ENCODE peak calls at places on chromosome 2, in five cellular contexts. R is lung, Q is cardiac muscle cell, F is uterus, L is left ventricle myocardium inferior. Y is an unnamed sample.
A peak's percentile ranks its signal among the peaks of the same experiment; 100 is the strongest.

GRCh38 chr2:145110668-145111067 is 590.7 kb upstream of the ZEB2 start:
- DNase-seq in R (no peak), Q (no peak), F (no peak), L (no peak), Y (no peak)

GRCh38 chr2:230706053-230706498 is 6.6 kb upstream of the CAB39 start:
- DNase-seq in R (no peak), Q (no peak), F (no peak), L (no peak), Y (no peak)

GRCh38 chr2:141911485-141912066 is 219.2 kb downstream of the LRP1B start:
- DNase-seq in R (no peak), Q (peak; percentile 69), F (no peak), L (no peak), Y (peak; percentile 5)

GRCh38 chr2:200408428-200409311 is 101.2 kb downstream of the KCTD18 start:
- DNase-seq in R (no peak), Q (no peak), F (no peak), L (no peak), Y (peak; percentile 90)

GRCh38 chr2:69375494-69376353 is 11.3 kb downstream of the GFPT1 start:
- DNase-seq in R (no peak), Q (peak; percentile 44), F (no peak), L (no peak), Y (no peak)

GRCh38 chr2:28512607-28512965 is 16.7 kb downstream of the PLB1 start:
- DNase-seq in R (no peak), Q (no peak), F (no peak), L (no peak), Y (no peak)

GRCh38 chr2:199278099-199278498 is 179.6 kb downstream of the SATB2 start:
- DNase-seq in R (no peak), Q (no peak), F (no peak), L (no peak), Y (peak; percentile 83)

GRCh38 chr2:28546242-28546641 is 50.4 kb downstream of the PLB1 start:
- DNase-seq in R (no peak), Q (no peak), F (no peak), L (no peak), Y (no peak)

GRCh38 chr2:161005170-161005569 is 155.1 kb upstream of the TANK start:
- DNase-seq in R (no peak), Q (no peak), F (no peak), L (no peak), Y (no peak)

GRCh38 chr2:127228102-127228501 is 8.0 kb upstream of the CYP27C1 start:
- DNase-seq in R (no peak), Q (no peak), F (no peak), L (no peak), Y (no peak)

GRCh38 chr2:162308747-162309503 is 9.6 kb downstream of the IFIH1 start:
- DNase-seq in R (no peak), Q (no peak), F (no peak), L (no peak), Y (no peak)

GRCh38 chr2:85504434-85505261 is 34.3 kb upstream of the MAT2A start:
- DNase-seq in R (no peak), Q (no peak), F (peak; percentile 33), L (peak; percentile 33), Y (peak; percentile 75)

GRCh38 chr2:28683100-28683706 is 68.4 kb upstream of the PPP1CB start:
- DNase-seq in R (peak; percentile 72), Q (peak; percentile 90), F (peak; percentile 81), L (peak; percentile 89), Y (peak; percentile 91)

GRCh38 chr2:47652041-47652713 is 130.8 kb upstream of the MSH6 start:
- DNase-seq in R (no peak), Q (no peak), F (no peak), L (no peak), Y (no peak)

GRCh38 chr2:64284751-64285150 is 140.5 kb upstream of the PELI1 start:
- DNase-seq in R (no peak), Q (no peak), F (peak; percentile 35), L (no peak), Y (no peak)

GRCh38 chr2:66478729-66479316 is 43.9 kb downstream of the MEIS1 start:
- DNase-seq in R (no peak), Q (no peak), F (no peak), L (no peak), Y (no peak)

GRCh38 chr2:187964742-187965141 is 326.9 kb upstream of the GULP1 start:
- DNase-seq in R (no peak), Q (no peak), F (no peak), L (no peak), Y (peak; percentile 45)

GRCh38 chr2:36733215-36733614 is 36.7 kb downstream of the VIT start:
- DNase-seq in R (no peak), Q (no peak), F (no peak), L (peak; percentile 26), Y (no peak)

GRCh38 chr2:183811281-183811680 is 687.0 kb downstream of the NUP35 start:
- DNase-seq in R (no peak), Q (no peak), F (no peak), L (no peak), Y (no peak)

GRCh38 chr2:85704800-85705679 is 10.9 kb downstream of the GNLY start:
- DNase-seq in R (no peak), Q (no peak), F (no peak), L (no peak), Y (no peak)

GRCh38 chr2:53233759-53234547 is 533.7 kb upstream of the CHAC2 start:
- DNase-seq in R (no peak), Q (no peak), F (no peak), L (no peak), Y (no peak)

GRCh38 chr2:190781604-190782198 is 98.9 kb upstream of the GLS start:
- DNase-seq in R (peak; percentile 50), Q (peak; percentile 65), F (no peak), L (no peak), Y (peak; percentile 34)

GRCh38 chr2:121897335-121897970 is 142.0 kb downstream of the TSN start:
- DNase-seq in R (no peak), Q (peak; percentile 22), F (no peak), L (no peak), Y (peak; percentile 52)
- TF ChIP-seq CTCF in R (no peak), Q (peak; percentile 65), F (no peak), L (peak; percentile 26), Y (peak; percentile 82)

GRCh38 chr2:111624401-111625156 is 259.4 kb downstream of the ANAPC1 start:
- DNase-seq in R (no peak), Q (no peak), F (no peak), L (no peak), Y (no peak)
- H3K27ac ChIP-seq in R (no peak overlapping the region), Q (no peak overlapping the region), F (no peak overlapping the region), L (no peak overlapping the region), Y (no peak overlapping the region)

GRCh38 chr2:61343141-61343540 is 127.7 kb downstream of the USP34 start:
- DNase-seq in R (no peak), Q (no peak), F (no peak), L (no peak), Y (no peak)
- H3K36me3 ChIP-seq in R (peaks cover 22% of the 10 kb centered on the region), Q (peaks cover 52% of the 10 kb centered on the region), F (no peaks in the 10 kb centered on the region), L (peaks cover 79% of the 10 kb centered on the region), Y (peaks cover 29% of the 10 kb centered on the region)

GRCh38 chr2:105299290-105299689 is 30.2 kb downstream of the TGFBRAP1 start:
- DNase-seq in R (no peak), Q (no peak), F (no peak), L (no peak), Y (no peak)
- TF ChIP-seq CTCF in R (no peak), Q (no peak), F (no peak), L (peak; percentile 8), Y (no peak)

Y was measured in brain microvascular endothelial cell.